ENCODE peak calls at places on chromosomes 11 and 22, in eight cellular contexts. O, A, J, Y, N, X, K and Q are unnamed samples.

GRCh38 chr11:8233691-8234424 is 29.8 kb downstream of the LMO1 start:
- DNase-seq in O (no peak), A (no peak), J (no peak), Y (no peak), N (no peak), X (no peak), K (peak), Q (peak)

GRCh38 chr11:83219095-83219494 is 25.6 kb downstream of the ANKRD42 start:
- DNase-seq in O (no peak), A (peak), J (no peak), Y (peak), N (no peak), X (no peak), K (peak), Q (peak)

GRCh38 chr11:27563201-27563600 is 56.6 kb upstream of the LIN7C start:
- DNase-seq in O (no peak), A (no peak), J (no peak), Y (no peak), N (no peak), X (peak), K (no peak), Q (no peak)

GRCh38 chr22:20430641-20431519 is 6.7 kb downstream of the SCARF2 start:
- DNase-seq in O (peak), A (no peak), J (peak), Y (peak), N (no peak), X (no peak), K (peak), Q (no peak)

GRCh38 chr11:44235765-44236201 is 74.2 kb downstream of the ALX4 start:
- DNase-seq in O (no peak), A (no peak), J (no peak), Y (no peak), N (no peak), X (peak), K (no peak), Q (no peak)

GRCh38 chr11:93221539-93221938 is 23.7 kb upstream of the SLC36A4 start:
- DNase-seq in O (peak), A (no peak), J (no peak), Y (no peak), N (no peak), X (no peak), K (peak), Q (no peak)

GRCh38 chr22:22926359-22927195 is 39.0 kb downstream of the IGLL5 start:
- DNase-seq in O (no peak), A (no peak), J (no peak), Y (no peak), N (no peak), X (no peak), K (no peak), Q (no peak)

GRCh38 chr11:7612661-7613393 is 60.5 kb downstream of the CYB5R2 start:
- DNase-seq in O (no peak), A (no peak), J (no peak), Y (peak), N (no peak), X (peak), K (peak), Q (peak)

GRCh38 chr11:74926304-74927030 is 22.4 kb downstream of the XRRA1 start:
- DNase-seq in O (no peak), A (no peak), J (no peak), Y (no peak), N (no peak), X (no peak), K (no peak), Q (peak)

GRCh38 chr11:7637447-7638157 is 35.7 kb downstream of the CYB5R2 start:
- DNase-seq in O (no peak), A (no peak), J (no peak), Y (no peak), N (peak), X (peak), K (no peak), Q (peak)

GRCh38 chr22:31461699-31462098 is 27.9 kb downstream of the EIF4ENIF1 start:
- DNase-seq in O (no peak), A (no peak), J (no peak), Y (no peak), N (no peak), X (no peak), K (no peak), Q (no peak)

GRCh38 chr11:16881074-16881709 is 133.0 kb downstream of the PLEKHA7 start:
- DNase-seq in O (no peak), A (no peak), J (no peak), Y (peak), N (peak), X (peak), K (peak), Q (peak)

GRCh38 chr22:43176090-43176489 is 10.8 kb downstream of the TTLL12 start:
- DNase-seq in O (peak), A (no peak), J (no peak), Y (no peak), N (no peak), X (no peak), K (no peak), Q (no peak)

GRCh38 chr22:36736701-36737320 is 33.3 kb upstream of the CACNG2 start:
- DNase-seq in O (no peak), A (no peak), J (no peak), Y (no peak), N (no peak), X (no peak), K (no peak), Q (no peak)

GRCh38 chr11:66491315-66491935 is 11.2 kb downstream of the DPP3 start:
- DNase-seq in O (no peak), A (no peak), J (no peak), Y (no peak), N (no peak), X (no peak), K (no peak), Q (no peak)

GRCh38 chr11:2827256-2827655 is 58.3 kb downstream of the CDKN1C start:
- DNase-seq in O (no peak), A (no peak), J (no peak), Y (no peak), N (no peak), X (no peak), K (no peak), Q (no peak)

GRCh38 chr11:76459299-76459698 is 14.5 kb downstream of the EMSY start:
- DNase-seq in O (no peak), A (no peak), J (no peak), Y (no peak), N (no peak), X (no peak), K (no peak), Q (peak)
- TF ChIP-seq CTCF in O (no peak), A (peak), J (peak), Y (no peak), N (peak), X (peak), K (peak), Q (no peak)

DNA sequence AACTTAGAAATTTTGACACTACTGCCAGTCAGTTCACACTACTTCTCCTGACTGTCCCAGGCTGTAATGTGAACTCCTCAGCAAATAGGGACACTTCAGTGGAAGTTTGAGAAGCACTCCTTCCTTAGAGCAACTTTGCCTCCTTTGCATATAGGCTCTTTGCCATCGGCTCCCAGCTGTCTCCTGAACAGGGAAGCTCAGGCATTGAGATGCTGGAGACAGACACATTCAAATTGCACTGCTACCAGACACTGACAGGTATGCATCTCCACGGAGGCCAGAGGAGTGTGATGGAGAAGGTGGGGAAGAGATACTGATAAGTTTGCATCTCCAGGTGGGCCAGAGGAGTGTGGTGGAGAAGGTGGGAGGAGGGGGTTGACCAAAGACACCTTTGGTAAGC is 1.4 kb downstream of the TRAPPC4 start:
- DNase-seq in O (no peak), A (no peak), J (no peak), Y (no peak), N (no peak), X (no peak), K (no peak), Q (no peak)
- TF ChIP-seq CTCF in O (no peak), A (no peak), J (no peak), Y (no peak), N (no peak), X (no peak), K (no peak), Q (no peak)

GRCh38 chr11:122788781-122789535 is 49.3 kb upstream of the CRTAM start:
- DNase-seq in O (no peak), A (no peak), J (no peak), Y (no peak), N (no peak), X (no peak), K (no peak), Q (no peak)
- TF ChIP-seq CTCF in O (no peak), A (peak), J (peak), Y (no peak), N (no peak), X (peak), K (no peak), Q (peak)

DNA sequence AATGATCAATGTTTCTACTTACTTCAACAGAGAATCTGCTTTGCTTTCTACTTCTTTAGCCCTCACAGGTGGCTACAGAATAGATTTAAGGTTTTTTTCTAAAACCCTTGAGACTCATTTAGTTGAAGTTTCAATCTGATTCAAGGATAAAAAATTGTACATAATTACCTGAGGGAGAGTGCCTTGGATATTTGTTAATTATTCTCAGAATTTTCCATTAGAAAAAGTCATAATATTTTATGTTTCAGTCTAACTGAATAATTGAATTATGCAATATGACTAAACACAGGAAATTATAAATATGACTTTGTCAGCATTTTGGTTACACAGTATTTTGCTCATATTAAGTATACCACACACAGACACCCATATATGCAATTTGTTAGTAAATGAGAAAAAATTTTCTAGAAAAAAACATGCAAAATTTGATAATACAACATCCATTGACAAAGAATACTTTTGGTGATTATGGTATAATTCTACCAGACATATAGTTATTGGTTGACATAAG is at the start of gene OR8J3:
- DNase-seq in O (no peak), A (no peak), J (no peak), Y (no peak), N (no peak), X (no peak), K (no peak), Q (no peak)
- TF ChIP-seq CTCF in O (no peak), A (no peak), J (no peak), Y (no peak), N (no peak), X (no peak), K (no peak), Q (no peak)

GRCh38 chr22:38841635-38842034 is 2.2 kb downstream of the NPTXR start:
- DNase-seq in O (no peak), A (no peak), J (no peak), Y (no peak), N (no peak), X (no peak), K (no peak), Q (no peak)

GRCh38 chr22:38844661-38845367 is 986 bp upstream of the NPTXR start:
- DNase-seq in O (no peak), A (no peak), J (no peak), Y (no peak), N (no peak), X (no peak), K (no peak), Q (no peak)

GRCh38 chr22:38843716-38844660 is at the start of gene NPTXR:
- DNase-seq in O (peak), A (no peak), J (peak), Y (peak), N (no peak), X (peak), K (peak), Q (no peak)

GRCh38 chr22:38842512-38843200 is 1.2 kb downstream of the NPTXR start:
- DNase-seq in O (no peak), A (no peak), J (no peak), Y (no peak), N (no peak), X (no peak), K (no peak), Q (no peak)

DNA sequence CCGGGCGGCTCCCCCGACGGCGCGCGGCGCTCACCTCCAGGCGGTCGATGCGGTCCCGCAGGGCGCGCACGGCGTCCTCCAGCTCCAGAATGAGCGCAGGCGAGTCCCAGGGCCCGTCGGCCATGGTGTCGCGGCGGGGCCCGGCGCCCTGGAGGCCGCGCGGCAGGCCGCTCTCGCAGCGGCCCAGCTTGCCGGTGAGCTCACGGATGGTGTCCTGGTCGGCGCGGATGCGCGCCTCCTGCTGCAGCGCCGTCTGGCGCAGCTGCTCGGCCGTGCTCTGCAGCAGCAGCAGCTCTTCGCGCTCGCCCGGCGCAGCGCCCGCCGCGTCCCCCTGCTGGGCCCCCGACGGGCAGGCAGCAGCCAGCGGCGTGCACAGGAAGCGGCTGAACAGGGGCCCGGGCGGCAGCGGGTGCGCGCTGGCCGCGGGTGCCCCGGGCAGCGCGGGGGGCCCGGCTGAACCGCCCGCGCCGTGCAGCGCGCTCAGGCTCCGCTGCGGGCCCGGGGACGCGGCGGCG is 570 bp downstream of the NPTXR start:
- DNase-seq in O (peak), A (no peak), J (peak), Y (peak), N (no peak), X (peak), K (peak), Q (no peak)
- TF ChIP-seq CTCF in O (no peak), A (no peak), J (peak), Y (peak), N (peak), X (peak), K (peak), Q (no peak)

GRCh38 chr11:114890076-114890475 is 211.7 kb downstream of the NXPE2 start:
- DNase-seq in O (no peak), A (no peak), J (no peak), Y (no peak), N (no peak), X (no peak), K (no peak), Q (no peak)

GRCh38 chr11:114893329-114893728 is 215.0 kb downstream of the NXPE2 start:
- DNase-seq in O (no peak), A (no peak), J (no peak), Y (no peak), N (no peak), X (no peak), K (no peak), Q (no peak)

GRCh38 chr11:114891911-114892310 is 213.6 kb downstream of the NXPE2 start:
- DNase-seq in O (no peak), A (no peak), J (no peak), Y (no peak), N (no peak), X (no peak), K (no peak), Q (no peak)

GRCh38 chr11:114889464-114890065 is 211.2 kb downstream of the NXPE2 start:
- DNase-seq in O (no peak), A (no peak), J (no peak), Y (no peak), N (no peak), X (no peak), K (no peak), Q (no peak)

DNA sequence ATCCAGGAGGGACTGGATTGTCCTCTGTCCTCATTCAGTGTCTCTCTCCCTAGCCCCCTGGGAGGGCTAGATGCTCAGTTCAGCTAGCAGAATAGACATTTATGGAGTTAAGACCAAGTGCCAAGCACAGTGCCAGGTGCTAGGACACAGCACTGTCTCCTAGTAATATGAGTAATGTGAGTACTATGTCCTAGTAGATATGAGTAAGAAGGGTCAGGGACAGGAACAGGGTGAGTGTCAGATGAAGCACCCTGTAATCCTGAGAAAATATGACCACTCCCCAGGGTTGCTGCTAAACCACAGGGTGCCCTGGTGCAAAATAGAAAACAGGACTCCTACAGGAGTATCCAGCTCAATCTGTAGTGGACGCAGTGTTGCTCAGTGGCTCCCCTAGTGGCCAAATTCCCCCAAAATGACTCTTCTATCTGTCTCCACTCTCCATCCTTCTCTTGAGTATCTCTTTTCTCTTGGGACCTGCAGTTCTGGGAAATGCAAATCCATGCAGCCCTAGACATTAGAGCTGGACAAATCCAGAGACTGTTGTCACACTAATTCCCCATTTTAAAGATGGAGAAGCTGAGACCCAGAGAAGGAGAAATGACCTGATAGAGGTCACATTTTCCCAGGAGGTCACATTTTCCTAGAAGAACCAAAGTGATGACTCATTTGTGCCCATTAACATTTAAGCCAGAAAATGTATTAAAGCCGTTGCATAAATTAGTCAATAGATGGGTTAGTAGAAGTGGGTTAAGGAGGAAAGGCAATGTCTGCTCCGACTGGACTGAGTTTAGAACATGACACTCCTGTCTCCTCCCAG is 214.3 kb downstream of the NXPE2 start:
- DNase-seq in O (no peak), A (peak), J (peak), Y (no peak), N (no peak), X (no peak), K (no peak), Q (peak)
- TF ChIP-seq CTCF in O (peak), A (peak), J (peak), Y (no peak), N (no peak), X (no peak), K (no peak), Q (peak)

GRCh38 chr11:125114518-125114917 is 3.1 kb upstream of the TMEM218 start:
- DNase-seq in O (no peak), A (no peak), J (no peak), Y (no peak), N (no peak), X (no peak), K (no peak), Q (no peak)
- TF ChIP-seq CTCF in O (no peak), A (peak), J (peak), Y (no peak), N (no peak), X (peak), K (no peak), Q (no peak)

DNA sequence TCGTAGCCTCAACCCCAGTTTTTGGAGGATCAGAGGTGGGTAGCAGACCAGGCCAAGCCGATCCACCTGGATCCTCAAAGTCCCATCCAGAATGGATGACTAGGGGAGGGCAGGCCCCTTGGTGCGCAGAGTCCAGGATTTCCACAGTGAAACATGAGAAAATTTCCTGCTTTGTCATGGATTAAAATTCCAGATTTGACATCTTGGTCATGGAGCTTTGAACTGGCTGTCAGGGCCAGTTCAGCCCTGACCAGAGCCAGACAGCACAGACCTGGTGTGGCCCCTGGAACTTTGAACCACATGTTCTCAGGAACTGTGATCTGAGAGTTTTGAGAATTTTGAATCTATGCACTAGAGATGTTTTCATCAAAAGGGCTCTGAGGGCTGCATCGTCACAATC is 177.5 kb downstream of the MN1 start:
- DNase-seq in O (no peak), A (no peak), J (no peak), Y (no peak), N (no peak), X (no peak), K (no peak), Q (no peak)
- TF ChIP-seq CTCF in O (no peak), A (no peak), J (no peak), Y (no peak), N (no peak), X (no peak), K (no peak), Q (no peak)

DNA sequence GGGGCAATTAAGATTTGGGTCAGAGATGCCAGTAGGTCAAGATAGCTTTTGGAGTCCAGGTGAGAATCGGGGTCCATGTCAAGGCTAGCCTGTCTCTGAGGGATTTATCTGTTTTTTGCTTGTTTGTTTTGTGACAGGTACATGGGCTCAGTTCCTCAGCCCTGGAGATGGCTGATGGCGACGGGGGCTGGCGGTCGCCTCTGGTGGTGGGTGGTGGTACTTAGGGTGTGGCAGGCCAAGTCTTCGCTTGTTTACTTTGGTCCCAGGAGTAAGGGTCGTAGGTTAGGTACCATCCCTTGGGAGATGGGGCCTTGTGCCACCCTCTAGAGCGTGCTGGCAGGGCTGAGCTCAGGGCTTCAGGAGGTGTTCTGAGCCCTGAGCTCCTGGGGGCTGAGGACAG is 4.7 kb downstream of the SLC25A45 start:
- DNase-seq in O (no peak), A (no peak), J (no peak), Y (no peak), N (no peak), X (no peak), K (no peak), Q (no peak)
- TF ChIP-seq CTCF in O (no peak), A (no peak), J (no peak), Y (no peak), N (no peak), X (no peak), K (no peak), Q (no peak)

DNA sequence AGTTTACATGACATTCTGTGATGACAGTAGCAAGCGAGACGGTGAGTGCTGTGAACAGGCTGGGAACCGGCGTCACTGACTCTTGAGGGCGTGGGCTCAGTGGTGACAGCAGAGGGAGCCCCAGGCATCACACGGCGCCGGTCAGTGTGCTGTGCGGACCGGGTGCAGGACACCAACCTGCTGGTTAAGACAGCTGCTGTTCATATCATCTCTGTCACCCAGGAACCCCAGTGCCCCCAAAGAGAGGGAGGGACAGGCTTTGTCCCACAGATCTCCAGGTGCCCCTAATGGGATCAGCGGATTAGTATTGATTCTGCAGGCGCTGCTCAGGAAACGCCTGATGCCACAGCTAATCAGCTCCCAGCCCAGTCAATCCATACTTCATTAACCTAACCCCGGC is 18.4 kb downstream of the B3GAT1 start:
- DNase-seq in O (peak), A (no peak), J (peak), Y (peak), N (no peak), X (no peak), K (peak), Q (no peak)
- TF ChIP-seq CTCF in O (no peak), A (peak), J (peak), Y (no peak), N (no peak), X (no peak), K (peak), Q (no peak)